ENCODE peak calls at places on chromosomes 16 and 17, in five cellular contexts. Z, C, G, S and K are unnamed samples.

GRCh38 chr17:52148969-52149351 is 9.6 kb downstream of the CA10 start:
- DNase-seq in C (no peak), G (no peak), Z (peak), S (no peak), K (peak)

GRCh38 chr17:55825213-55825612 is 74.4 kb downstream of the PCTP start:
- DNase-seq in S (no peak), G (no peak), Z (peak), C (no peak), K (peak)

GRCh38 chr17:45431531-45432404 is 902 bp downstream of the ARHGAP27 start:
- DNase-seq in C (peak), G (peak), S (peak), Z (peak), K (peak)

GRCh38 chr16:50509521-50510341 is 38.5 kb upstream of the NKD1 start:
- DNase-seq in G (peak), C (no peak), S (no peak), Z (peak), K (no peak)

GRCh38 chr16:29694384-29695195 is 15.6 kb downstream of the QPRT start:
- DNase-seq in S (no peak), C (no peak), Z (no peak), G (no peak), K (no peak)

GRCh38 chr17:31627960-31628359 is 231.1 kb downstream of the COPRS start:
- DNase-seq in G (peak), S (no peak), C (no peak), Z (peak), K (peak)

GRCh38 chr16:51629602-51630001 is 478.5 kb upstream of the SALL1 start:
- DNase-seq in Z (no peak), S (no peak), C (no peak), G (no peak), K (no peak)

GRCh38 chr16:87982491-87983415 is 31.5 kb downstream of the BANP start:
- DNase-seq in C (no peak), S (no peak), Z (no peak), G (no peak), K (no peak)

GRCh38 chr17:17792551-17793377 is 44.0 kb downstream of the SREBF1 start:
- DNase-seq in C (no peak), Z (peak), G (peak), S (no peak), K (no peak)

GRCh38 chr17:76104140-76104895 is 731 bp upstream of the EXOC7 start:
- DNase-seq in C (no peak), Z (no peak), G (no peak), S (no peak), K (no peak)